ENCODE peak calls at places on chromosome 2, in eight cellular contexts. H is effector memory CD4-positive, alpha-beta T cell; S is H9; E is NCI-H1048; W is heart right ventricle; Y is NCI-H510A treated with DMSO at 0.1 percent for 48 hours; C is non-pigmented ciliary epithelial cell; D is amniotic epithelial cell. O is an unnamed sample.

GRCh38 chr2:165008916-165009315 is 53.6 kb upstream of the SLC38A11 start:
- DNase-seq in E (no peak), D (peak), Y (no peak), W (no peak), C (no peak), H (no peak), S (no peak), O (no peak)

GRCh38 chr2:83516503-83516902 is 942.6 kb downstream of the SUCLG1 start:
- DNase-seq in D (no peak), Y (no peak), W (no peak), S (peak), H (no peak), E (no peak), C (no peak), O (no peak)

GRCh38 chr2:12010059-12010458 is 263.6 kb downstream of the LPIN1 start:
- DNase-seq in S (no peak), Y (no peak), H (no peak), E (no peak), W (no peak), C (no peak), D (no peak), O (no peak)

GRCh38 chr2:23487735-23488492 is 102.9 kb downstream of the KLHL29 start:
- DNase-seq in D (peak), W (no peak), C (peak), H (no peak), Y (no peak), S (no peak), E (no peak), O (no peak)

GRCh38 chr2:207632575-207633492 is 7.6 kb upstream of the METTL21A start:
- DNase-seq in W (no peak), D (peak), H (no peak), E (no peak), C (no peak), S (no peak), Y (no peak), O (no peak)

GRCh38 chr2:180573951-180574350 is 406.5 kb upstream of the UBE2E3 start:
- DNase-seq in W (no peak), D (peak), Y (no peak), C (peak), H (no peak), S (no peak), E (no peak), O (no peak)

GRCh38 chr2:119683717-119684443 is 4.9 kb downstream of the TMEM177 start:
- DNase-seq in E (no peak), Y (no peak), C (no peak), S (no peak), D (peak), W (no peak), H (no peak), O (no peak)

GRCh38 chr2:223251656-223252229 is 199.8 kb downstream of the KCNE4 start:
- DNase-seq in S (no peak), H (no peak), W (no peak), C (no peak), D (no peak), Y (no peak), E (no peak), O (no peak)

GRCh38 chr2:139045524-139045923 is 265.3 kb upstream of the NXPH2 start:
- DNase-seq in Y (no peak), H (no peak), D (no peak), E (no peak), S (peak), W (no peak), C (no peak), O (no peak)

GRCh38 chr2:205714058-205714776 is 31.9 kb downstream of the NRP2 start:
- DNase-seq in C (no peak), W (no peak), D (peak), Y (no peak), S (no peak), H (no peak), E (no peak), O (no peak)

GRCh38 chr2:241882090-241882625 is 12.6 kb downstream of the RTP5 start:
- DNase-seq in S (no peak), Y (no peak), H (no peak), D (no peak), C (no peak), E (no peak), W (peak), O (no peak)

GRCh38 chr2:180222642-180223041 is 215.5 kb upstream of the CWC22 start:
- DNase-seq in W (no peak), S (no peak), D (peak), E (no peak), Y (peak), C (peak), H (no peak), O (no peak)

O was measured in SK-N-MC.